ENCODE peak calls at places on chromosomes 11 and 22, in eight cellular contexts. One of them, this sample, is unnamed. For H3K9me3 and H3K36me3, the result is how much of the 10 kb centered on the place peaks cover.

GRCh38 chr22:37503850-37504249 is 15.4 kb downstream of the CARD10 start:
- DNase-seq in left ventricle myocardium inferior: no peak
- DNase-seq in upper lobe of right lung: peak
- DNase-seq in CD4-positive, CD25-positive, alpha-beta regulatory T cell: no peak
- DNase-seq in HAP-1: no peak
- DNase-seq in psoas muscle: no peak
- DNase-seq in neuronal stem cell: no peak
- DNase-seq in lower lobe of right lung: no peak
- DNase-seq in this sample: no peak

GRCh38 chr11:107830915-107831540 is 27.6 kb downstream of the SLC35F2 start:
- DNase-seq in neuronal stem cell: no peak
- DNase-seq in psoas muscle: no peak
- DNase-seq in HAP-1: no peak
- DNase-seq in lower lobe of right lung: no peak
- DNase-seq in upper lobe of right lung: no peak
- DNase-seq in CD4-positive, CD25-positive, alpha-beta regulatory T cell: no peak
- DNase-seq in left ventricle myocardium inferior: no peak
- DNase-seq in this sample: no peak

GRCh38 chr11:74019104-74019738 is 10.3 kb upstream of the UCP3 start:
- DNase-seq in lower lobe of right lung: no peak
- DNase-seq in neuronal stem cell: no peak
- DNase-seq in CD4-positive, CD25-positive, alpha-beta regulatory T cell: no peak
- DNase-seq in left ventricle myocardium inferior: no peak
- DNase-seq in upper lobe of right lung: no peak
- DNase-seq in HAP-1: no peak
- DNase-seq in psoas muscle: peak
- DNase-seq in this sample: no peak

GRCh38 chr22:17366830-17367229 is 2.4 kb upstream of the CECR2 start:
- DNase-seq in neuronal stem cell: peak
- DNase-seq in CD4-positive, CD25-positive, alpha-beta regulatory T cell: no peak
- DNase-seq in lower lobe of right lung: no peak
- DNase-seq in HAP-1: peak
- DNase-seq in upper lobe of right lung: no peak
- DNase-seq in left ventricle myocardium inferior: peak
- DNase-seq in psoas muscle: peak
- DNase-seq in this sample: no peak

GRCh38 chr11:121611242-121611641 is 158.5 kb upstream of the SORL1-AS1 start:
- DNase-seq in CD4-positive, CD25-positive, alpha-beta regulatory T cell: no peak
- DNase-seq in lower lobe of right lung: no peak
- DNase-seq in HAP-1: no peak
- DNase-seq in neuronal stem cell: no peak
- DNase-seq in upper lobe of right lung: no peak
- DNase-seq in left ventricle myocardium inferior: no peak
- DNase-seq in psoas muscle: no peak
- DNase-seq in this sample: no peak

GRCh38 chr11:123461164-123461563 is 31.1 kb downstream of the GRAMD1B start:
- DNase-seq in psoas muscle: peak
- DNase-seq in HAP-1: no peak
- DNase-seq in left ventricle myocardium inferior: peak
- DNase-seq in CD4-positive, CD25-positive, alpha-beta regulatory T cell: no peak
- DNase-seq in neuronal stem cell: no peak
- DNase-seq in upper lobe of right lung: no peak
- DNase-seq in lower lobe of right lung: no peak
- DNase-seq in this sample: no peak

GRCh38 chr11:36091256-36091811 is 147.5 kb downstream of the LDLRAD3 start:
- DNase-seq in left ventricle myocardium inferior: no peak
- DNase-seq in upper lobe of right lung: no peak
- DNase-seq in CD4-positive, CD25-positive, alpha-beta regulatory T cell: no peak
- DNase-seq in lower lobe of right lung: no peak
- DNase-seq in HAP-1: no peak
- DNase-seq in neuronal stem cell: no peak
- DNase-seq in psoas muscle: no peak
- DNase-seq in this sample: no peak

GRCh38 chr22:42766860-42767259 is 46.2 kb upstream of the A4GALT start:
- DNase-seq in neuronal stem cell: no peak
- DNase-seq in upper lobe of right lung: peak
- DNase-seq in psoas muscle: no peak
- DNase-seq in CD4-positive, CD25-positive, alpha-beta regulatory T cell: no peak
- DNase-seq in lower lobe of right lung: peak
- DNase-seq in left ventricle myocardium inferior: peak
- DNase-seq in HAP-1: no peak
- DNase-seq in this sample: no peak

GRCh38 chr22:30695871-30696655 is 1.4 kb downstream of the OSBP2 start:
- DNase-seq in CD4-positive, CD25-positive, alpha-beta regulatory T cell: no peak
- DNase-seq in psoas muscle: no peak
- DNase-seq in HAP-1: no peak
- DNase-seq in upper lobe of right lung: no peak
- DNase-seq in neuronal stem cell: no peak
- DNase-seq in left ventricle myocardium inferior: no peak
- DNase-seq in lower lobe of right lung: no peak
- DNase-seq in this sample: no peak

GRCh38 chr11:36602143-36602542 is 4.1 kb upstream of the RAG2 start:
- DNase-seq in neuronal stem cell: no peak
- DNase-seq in HAP-1: no peak
- DNase-seq in psoas muscle: no peak
- DNase-seq in CD4-positive, CD25-positive, alpha-beta regulatory T cell: no peak
- DNase-seq in left ventricle myocardium inferior: no peak
- DNase-seq in upper lobe of right lung: no peak
- DNase-seq in lower lobe of right lung: no peak
- DNase-seq in this sample: no peak

GRCh38 chr11:134358165-134358852 is 26.5 kb downstream of the GLB1L2 start:
- DNase-seq in neuronal stem cell: no peak
- DNase-seq in CD4-positive, CD25-positive, alpha-beta regulatory T cell: no peak
- DNase-seq in upper lobe of right lung: peak
- DNase-seq in left ventricle myocardium inferior: no peak
- DNase-seq in lower lobe of right lung: no peak
- DNase-seq in HAP-1: no peak
- DNase-seq in psoas muscle: peak
- DNase-seq in this sample: no peak

GRCh38 chr22:39238966-39239510 is 5.7 kb downstream of the PDGFB start:
- DNase-seq in CD4-positive, CD25-positive, alpha-beta regulatory T cell: no peak
- DNase-seq in lower lobe of right lung: no peak
- DNase-seq in neuronal stem cell: no peak
- DNase-seq in psoas muscle: no peak
- DNase-seq in left ventricle myocardium inferior: no peak
- DNase-seq in upper lobe of right lung: no peak
- DNase-seq in HAP-1: no peak
- DNase-seq in this sample: no peak

GRCh38 chr11:116813781-116814471 is 9.2 kb downstream of the APOA4 start:
- DNase-seq in upper lobe of right lung: no peak
- DNase-seq in left ventricle myocardium inferior: no peak
- DNase-seq in psoas muscle: no peak
- DNase-seq in HAP-1: no peak
- DNase-seq in neuronal stem cell: no peak
- DNase-seq in lower lobe of right lung: no peak
- DNase-seq in CD4-positive, CD25-positive, alpha-beta regulatory T cell: no peak
- DNase-seq in this sample: no peak

GRCh38 chr11:7548659-7549283 is 35.0 kb downstream of the PPFIBP2 start:
- DNase-seq in upper lobe of right lung: no peak
- DNase-seq in psoas muscle: no peak
- DNase-seq in HAP-1: peak
- DNase-seq in CD4-positive, CD25-positive, alpha-beta regulatory T cell: no peak
- DNase-seq in neuronal stem cell: no peak
- DNase-seq in lower lobe of right lung: no peak
- DNase-seq in left ventricle myocardium inferior: no peak
- DNase-seq in this sample: no peak

GRCh38 chr22:31486951-31487350 is 2.7 kb downstream of the EIF4ENIF1 start:
- DNase-seq in CD4-positive, CD25-positive, alpha-beta regulatory T cell: no peak
- DNase-seq in neuronal stem cell: no peak
- DNase-seq in upper lobe of right lung: no peak
- DNase-seq in HAP-1: no peak
- DNase-seq in psoas muscle: no peak
- DNase-seq in left ventricle myocardium inferior: no peak
- DNase-seq in lower lobe of right lung: no peak
- DNase-seq in this sample: no peak

GRCh38 chr11:128886401-128887119 is 4.6 kb upstream of the KCNJ5 start:
- DNase-seq in lower lobe of right lung: no peak
- DNase-seq in upper lobe of right lung: no peak
- DNase-seq in neuronal stem cell: no peak
- DNase-seq in psoas muscle: no peak
- DNase-seq in left ventricle myocardium inferior: no peak
- DNase-seq in HAP-1: peak
- DNase-seq in CD4-positive, CD25-positive, alpha-beta regulatory T cell: no peak
- DNase-seq in this sample: no peak

GRCh38 chr11:134853972-134854371 is 441.9 kb upstream of the B3GAT1 start:
- DNase-seq in upper lobe of right lung: no peak
- DNase-seq in left ventricle myocardium inferior: no peak
- DNase-seq in CD4-positive, CD25-positive, alpha-beta regulatory T cell: no peak
- DNase-seq in neuronal stem cell: no peak
- DNase-seq in psoas muscle: no peak
- DNase-seq in HAP-1: no peak
- DNase-seq in lower lobe of right lung: no peak
- DNase-seq in this sample: no peak

GRCh38 chr11:119144825-119145476 is 3.9 kb upstream of the ABCG4 start:
- DNase-seq in neuronal stem cell: peak
- DNase-seq in HAP-1: peak
- DNase-seq in left ventricle myocardium inferior: peak
- DNase-seq in psoas muscle: peak
- DNase-seq in upper lobe of right lung: peak
- DNase-seq in CD4-positive, CD25-positive, alpha-beta regulatory T cell: no peak
- DNase-seq in lower lobe of right lung: peak
- DNase-seq in this sample: no peak

GRCh38 chr22:47422736-47423135 is 660.3 kb downstream of the TBC1D22A start:
- DNase-seq in CD4-positive, CD25-positive, alpha-beta regulatory T cell: no peak
- DNase-seq in upper lobe of right lung: no peak
- DNase-seq in HAP-1: no peak
- DNase-seq in lower lobe of right lung: no peak
- DNase-seq in neuronal stem cell: no peak
- DNase-seq in psoas muscle: no peak
- DNase-seq in left ventricle myocardium inferior: no peak
- DNase-seq in this sample: no peak
- H3K9me3 ChIP-seq in CD4-positive, CD25-positive, alpha-beta regulatory T cell: under half
- H3K9me3 ChIP-seq in upper lobe of right lung: under half
- H3K9me3 ChIP-seq in HAP-1: under half
- H3K9me3 ChIP-seq in lower lobe of right lung: under half
- H3K9me3 ChIP-seq in neuronal stem cell: half or more
- H3K9me3 ChIP-seq in psoas muscle: under half
- H3K9me3 ChIP-seq in left ventricle myocardium inferior: under half
- H3K9me3 ChIP-seq in this sample: under half

DNA sequence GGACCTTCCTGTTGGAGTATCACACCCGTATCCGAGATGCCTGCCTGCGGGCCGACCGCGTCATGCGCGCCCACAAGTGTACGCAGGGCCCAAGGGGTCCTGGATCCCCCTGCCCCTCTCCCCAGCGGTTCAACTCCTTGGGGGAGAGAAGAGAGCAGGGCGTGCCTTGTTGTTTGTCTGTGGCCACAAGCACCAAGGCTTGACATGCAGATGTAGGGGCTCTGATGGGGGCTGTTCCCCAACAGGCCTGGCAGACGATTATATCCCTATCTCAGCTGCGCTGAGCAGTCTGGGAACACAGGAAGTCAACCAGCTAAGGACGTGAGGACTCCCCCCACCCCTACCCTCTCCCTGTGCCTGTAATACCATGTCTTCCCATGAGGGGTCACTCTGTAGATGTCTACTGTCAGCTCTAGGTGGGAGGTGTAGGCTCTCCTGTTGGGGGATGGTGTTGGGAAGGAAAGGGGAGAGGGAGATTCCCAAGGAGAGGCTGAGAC is 6.8 kb downstream of the CFL1 start:
- DNase-seq in psoas muscle: no peak
- DNase-seq in lower lobe of right lung: no peak
- DNase-seq in upper lobe of right lung: no peak
- DNase-seq in neuronal stem cell: no peak
- DNase-seq in left ventricle myocardium inferior: no peak
- DNase-seq in HAP-1: peak
- DNase-seq in CD4-positive, CD25-positive, alpha-beta regulatory T cell: no peak
- DNase-seq in this sample: no peak
- H3K36me3 ChIP-seq in psoas muscle: under half
- H3K36me3 ChIP-seq in lower lobe of right lung: under half
- H3K36me3 ChIP-seq in upper lobe of right lung: under half
- H3K36me3 ChIP-seq in neuronal stem cell: under half
- H3K36me3 ChIP-seq in left ventricle myocardium inferior: half or more
- H3K36me3 ChIP-seq in HAP-1: under half
- H3K36me3 ChIP-seq in CD4-positive, CD25-positive, alpha-beta regulatory T cell: half or more
- H3K36me3 ChIP-seq in this sample: under half

DNA sequence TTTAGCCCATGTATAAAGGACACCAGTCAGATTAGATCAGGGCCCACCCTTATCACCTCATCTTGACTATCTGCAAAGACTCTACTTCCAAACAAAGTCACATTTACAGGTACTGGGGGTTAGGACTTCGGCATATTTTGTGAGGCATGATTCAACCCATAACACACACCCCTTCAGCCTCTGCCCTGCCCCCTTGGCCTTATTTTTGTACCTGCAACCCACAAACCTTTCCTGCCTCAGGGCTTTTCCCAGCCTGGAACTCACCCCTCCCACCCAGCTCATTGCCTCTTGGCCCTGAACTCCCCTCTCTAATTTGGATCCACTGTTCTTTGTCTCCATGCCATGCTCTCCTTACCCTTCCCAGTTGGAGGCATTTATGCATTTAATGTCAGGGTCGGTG is 1116.9 kb downstream of the TBC1D22A start:
- DNase-seq in lower lobe of right lung: no peak
- DNase-seq in HAP-1: no peak
- DNase-seq in upper lobe of right lung: no peak
- DNase-seq in psoas muscle: no peak
- DNase-seq in left ventricle myocardium inferior: no peak
- DNase-seq in neuronal stem cell: no peak
- DNase-seq in CD4-positive, CD25-positive, alpha-beta regulatory T cell: no peak
- DNase-seq in this sample: no peak
- H3K9me3 ChIP-seq in lower lobe of right lung: under half
- H3K9me3 ChIP-seq in HAP-1: under half
- H3K9me3 ChIP-seq in upper lobe of right lung: under half
- H3K9me3 ChIP-seq in psoas muscle: under half
- H3K9me3 ChIP-seq in left ventricle myocardium inferior: under half
- H3K9me3 ChIP-seq in neuronal stem cell: under half
- H3K9me3 ChIP-seq in CD4-positive, CD25-positive, alpha-beta regulatory T cell: under half
- H3K9me3 ChIP-seq in this sample: under half

GRCh38 chr11:33977676-33978075 is 73.9 kb upstream of the CAPRIN1 start:
- DNase-seq in lower lobe of right lung: no peak
- DNase-seq in HAP-1: no peak
- DNase-seq in neuronal stem cell: no peak
- DNase-seq in psoas muscle: no peak
- DNase-seq in left ventricle myocardium inferior: no peak
- DNase-seq in CD4-positive, CD25-positive, alpha-beta regulatory T cell: no peak
- DNase-seq in upper lobe of right lung: no peak
- DNase-seq in this sample: no peak
- H3K36me3 ChIP-seq in lower lobe of right lung: under half
- H3K36me3 ChIP-seq in HAP-1: under half
- H3K36me3 ChIP-seq in neuronal stem cell: under half
- H3K36me3 ChIP-seq in psoas muscle: under half
- H3K36me3 ChIP-seq in left ventricle myocardium inferior: under half
- H3K36me3 ChIP-seq in CD4-positive, CD25-positive, alpha-beta regulatory T cell: under half
- H3K36me3 ChIP-seq in upper lobe of right lung: under half
- H3K36me3 ChIP-seq in this sample: under half